ENCODE peak calls at places on chromosome X, in six cellular contexts. D is pancreas, A is upper lobe of right lung, X is fibroblast of the aortic adventitia, W is HFF-Myc, R is suprapubic skin. P is an unnamed sample.

GRCh38 chrX:17682259-17682658 is 55.0 kb upstream of the SCML1 start:
- DNase-seq in D (no peak), A (no peak), X (no peak), W (no peak), R (no peak), P (no peak)

GRCh38 chrX:118272237-118272636 is 73.7 kb upstream of the WDR44 start:
- DNase-seq in D (no peak), A (no peak), X (peak; percentile 12), W (no peak), R (no peak), P (no peak)

GRCh38 chrX:12890467-12890866 is 16.0 kb upstream of the TLR8 start:
- DNase-seq in D (no peak), A (no peak), X (peak; percentile 8), W (no peak), R (no peak), P (no peak)

GRCh38 chrX:38991656-38992558 is 190.6 kb downstream of the MID1IP1 start:
- DNase-seq in D (no peak), A (no peak), X (no peak), W (no peak), R (no peak), P (no peak)

GRCh38 chrX:78104447-78105176 is 564 bp downstream of the PGK1 start:
- DNase-seq in D (peak; percentile 44), A (peak; percentile 79), X (peak; percentile 63), W (no peak), R (peak; percentile 68), P (peak; percentile 13)

GRCh38 chrX:96843566-96843965 is 40.1 kb upstream of the RPA4 start:
- DNase-seq in D (no peak), A (no peak), X (peak; percentile 30), W (no peak), R (no peak), P (no peak)

GRCh38 chrX:107675823-107676555 is 47.7 kb downstream of the PRPS1 start:
- DNase-seq in D (no peak), A (no peak), X (peak; percentile 57), W (no peak), R (no peak), P (no peak)

GRCh38 chrX:54922547-54922946 is 1.9 kb downstream of the TRO start:
- DNase-seq in D (no peak), A (no peak), X (no peak), W (no peak), R (no peak), P (no peak)

GRCh38 chrX:103913356-103914020 is 48.9 kb upstream of the TMSB15B start:
- DNase-seq in D (no peak), A (no peak), X (no peak), W (no peak), R (no peak), P (no peak)

GRCh38 chrX:1093112-1093511 is 119.3 kb downstream of the CRLF2 start:
- DNase-seq in D (no peak), A (no peak), X (no peak), W (no peak), R (no peak), P (no peak)

GRCh38 chrX:43313035-43313434 is 343.1 kb upstream of the MAOA start:
- DNase-seq in D (no peak), A (no peak), X (no peak), W (no peak), R (no peak), P (no peak)

GRCh38 chrX:152642931-152643525 is 5.3 kb downstream of the GABRQ start:
- DNase-seq in D (no peak), A (no peak), X (peak; percentile 2), W (no peak), R (no peak), P (no peak)

GRCh38 chrX:152641256-152641875 is 3.7 kb downstream of the GABRQ start:
- DNase-seq in D (no peak), A (no peak), X (no peak), W (no peak), R (no peak), P (no peak)

GRCh38 chrX:152640039-152640818 is 2.5 kb downstream of the GABRQ start:
- DNase-seq in D (no peak), A (no peak), X (peak; percentile 1), W (no peak), R (no peak), P (no peak)

GRCh38 chrX:152639426-152639825 is 1.7 kb downstream of the GABRQ start:
- DNase-seq in D (no peak), A (no peak), X (no peak), W (no peak), R (no peak), P (no peak)

GRCh38 chrX:152641996-152642395 is 4.3 kb downstream of the GABRQ start:
- DNase-seq in D (no peak), A (no peak), X (peak; percentile 6), W (no peak), R (no peak), P (no peak)
- TF ChIP-seq CTCF in D (no peak), A (no peak), X (peak; percentile 13), W (no peak), R (no peak), P (peak; percentile 39)

GRCh38 chrX:110135618-110136017 is 132.7 kb downstream of the TMEM164 start:
- DNase-seq in D (no peak), A (no peak), X (no peak), W (no peak), R (no peak), P (no peak)
- TF ChIP-seq CTCF in D (no peak), A (no peak), X (no peak), W (no peak), R (no peak), P (no peak)

DNA sequence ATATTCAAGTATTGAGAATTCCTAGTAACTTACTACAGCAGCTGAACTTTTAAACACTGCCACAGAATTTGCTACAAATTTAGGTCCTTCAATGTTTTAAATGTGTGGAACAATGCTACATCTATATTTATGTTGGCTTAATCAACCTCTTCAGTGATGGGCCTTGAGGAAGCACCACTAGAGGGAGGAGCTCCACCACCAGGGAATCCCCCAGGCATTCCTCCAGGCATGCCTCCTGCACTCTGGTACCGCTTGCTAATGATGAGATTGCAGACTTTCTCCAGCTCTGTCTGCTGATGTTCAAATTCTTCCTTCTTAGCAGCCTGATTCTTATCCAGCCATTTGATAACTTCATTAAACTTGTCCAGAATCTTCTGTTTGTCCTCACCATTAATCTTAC is 190.8 kb downstream of the HTR2C start:
- DNase-seq in D (no peak), A (no peak), X (peak; percentile 1), W (no peak), R (no peak), P (no peak)
- TF ChIP-seq CTCF in D (no peak), A (no peak), X (no peak), W (no peak), R (no peak), P (peak; percentile 18)

DNA sequence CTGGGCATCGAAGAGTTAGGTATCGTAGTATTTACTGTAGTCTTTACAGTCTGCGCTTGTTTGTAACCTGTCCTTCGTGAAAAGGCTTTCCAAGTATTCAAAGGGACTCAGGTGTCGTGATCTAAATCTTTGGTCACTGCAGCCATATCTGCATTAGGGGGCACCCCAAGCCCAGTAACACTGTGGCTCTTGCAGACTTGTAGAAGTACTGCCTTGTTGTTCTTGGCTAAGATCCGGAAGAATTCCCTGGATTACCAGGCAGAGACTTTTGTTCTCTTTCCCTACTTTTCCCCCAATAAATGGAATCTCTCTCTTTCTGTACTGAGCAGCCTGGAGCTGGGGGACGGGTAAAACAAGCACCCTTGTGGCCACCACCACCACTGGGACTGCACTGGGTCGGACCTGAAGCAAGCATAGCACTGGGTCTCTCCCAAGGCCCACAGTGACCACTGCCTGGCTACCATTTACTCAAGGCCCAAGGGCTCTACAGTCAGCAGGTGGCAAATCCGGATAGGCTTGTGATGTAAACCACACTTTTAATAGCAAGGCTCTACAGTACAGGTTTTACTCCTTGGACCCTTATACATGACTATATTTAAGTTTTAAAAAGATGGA is 12.0 kb downstream of the CXorf58 start:
- DNase-seq in D (no peak), A (no peak), X (peak; percentile 56), W (no peak), R (no peak), P (no peak)
- TF ChIP-seq CTCF in D (no peak), A (no peak), X (no peak), W (no peak), R (no peak), P (no peak)